ENCODE peak calls at places on chromosomes 13 and 19, in five cellular contexts. One of them, this sample, is unnamed.

GRCh38 chr13:87123987-87124784 is 547.0 kb upstream of the SLITRK5 start:
- DNase-seq in fibroblast of lung: peak; percentile 100
- DNase-seq in mammary epithelial cell: peak; percentile 98
- DNase-seq in mesendoderm: peak; percentile 94
- DNase-seq in neural progenitor cell: peak; percentile 59
- DNase-seq in this sample: no peak

GRCh38 chr13:76389321-76389720 is 496.9 kb downstream of the KCTD12 start:
- DNase-seq in fibroblast of lung: no peak
- DNase-seq in mammary epithelial cell: no peak
- DNase-seq in mesendoderm: no peak
- DNase-seq in neural progenitor cell: no peak
- DNase-seq in this sample: no peak

GRCh38 chr13:106468207-106468606 is 67.3 kb downstream of the EFNB2 start:
- DNase-seq in fibroblast of lung: no peak
- DNase-seq in mammary epithelial cell: no peak
- DNase-seq in mesendoderm: no peak
- DNase-seq in neural progenitor cell: no peak
- DNase-seq in this sample: no peak

GRCh38 chr19:1167687-1168561 is 6.1 kb downstream of the SBNO2 start:
- DNase-seq in fibroblast of lung: no peak
- DNase-seq in mammary epithelial cell: no peak
- DNase-seq in mesendoderm: no peak
- DNase-seq in neural progenitor cell: no peak
- DNase-seq in this sample: no peak

GRCh38 chr13:75864718-75865117 is 228.6 kb downstream of the LMO7 start:
- DNase-seq in fibroblast of lung: peak; percentile 91
- DNase-seq in mammary epithelial cell: peak; percentile 69
- DNase-seq in mesendoderm: no peak
- DNase-seq in neural progenitor cell: no peak
- DNase-seq in this sample: no peak

GRCh38 chr13:28047784-28048388 is 52.5 kb downstream of the FLT3 start:
- DNase-seq in fibroblast of lung: no peak
- DNase-seq in mammary epithelial cell: peak; percentile 34
- DNase-seq in mesendoderm: no peak
- DNase-seq in neural progenitor cell: no peak
- DNase-seq in this sample: peak; percentile 75

GRCh38 chr13:44575741-44576395 is at the start of gene TSC22D1:
- DNase-seq in fibroblast of lung: peak; percentile 56
- DNase-seq in mammary epithelial cell: peak; percentile 47
- DNase-seq in mesendoderm: peak; percentile 57
- DNase-seq in neural progenitor cell: peak; percentile 66
- DNase-seq in this sample: no peak

GRCh38 chr19:6235031-6235951 is 44.5 kb downstream of the MLLT1 start:
- DNase-seq in fibroblast of lung: no peak
- DNase-seq in mammary epithelial cell: no peak
- DNase-seq in mesendoderm: no peak
- DNase-seq in neural progenitor cell: no peak
- DNase-seq in this sample: no peak

GRCh38 chr13:59461411-59461810 is 702.3 kb downstream of the DIAPH3 start:
- DNase-seq in fibroblast of lung: no peak
- DNase-seq in mammary epithelial cell: no peak
- DNase-seq in mesendoderm: no peak
- DNase-seq in neural progenitor cell: no peak
- DNase-seq in this sample: no peak

GRCh38 chr13:34863360-34864135 is 78.5 kb upstream of the NBEA start:
- DNase-seq in fibroblast of lung: peak; percentile 74
- DNase-seq in mammary epithelial cell: peak; percentile 88
- DNase-seq in mesendoderm: peak; percentile 76
- DNase-seq in neural progenitor cell: no peak
- DNase-seq in this sample: no peak

GRCh38 chr13:77492982-77493381 is 42.5 kb upstream of the SCEL start:
- DNase-seq in fibroblast of lung: peak; percentile 42
- DNase-seq in mammary epithelial cell: peak; percentile 16
- DNase-seq in mesendoderm: peak; percentile 37
- DNase-seq in neural progenitor cell: no peak
- DNase-seq in this sample: peak; percentile 74

GRCh38 chr13:67123165-67123564 is 107.0 kb downstream of the PCDH9 start:
- DNase-seq in fibroblast of lung: no peak
- DNase-seq in mammary epithelial cell: no peak
- DNase-seq in mesendoderm: no peak
- DNase-seq in neural progenitor cell: no peak
- DNase-seq in this sample: no peak

GRCh38 chr19:58009666-58010301 is 7.2 kb upstream of the ZNF606 start:
- DNase-seq in fibroblast of lung: peak; percentile 88
- DNase-seq in mammary epithelial cell: peak; percentile 84
- DNase-seq in mesendoderm: peak; percentile 93
- DNase-seq in neural progenitor cell: peak; percentile 71
- DNase-seq in this sample: no peak

GRCh38 chr13:98834254-98834960 is 81.9 kb upstream of the SLC15A1 start:
- DNase-seq in fibroblast of lung: no peak
- DNase-seq in mammary epithelial cell: peak; percentile 62
- DNase-seq in mesendoderm: no peak
- DNase-seq in neural progenitor cell: peak; percentile 74
- DNase-seq in this sample: no peak

GRCh38 chr19:16115309-16116039 is 3.8 kb downstream of the RAB8A start:
- DNase-seq in fibroblast of lung: no peak
- DNase-seq in mammary epithelial cell: no peak
- DNase-seq in mesendoderm: no peak
- DNase-seq in neural progenitor cell: no peak
- DNase-seq in this sample: no peak

GRCh38 chr13:110650436-110650835 is 35.1 kb downstream of the NAXD start:
- DNase-seq in fibroblast of lung: no peak
- DNase-seq in mammary epithelial cell: no peak
- DNase-seq in mesendoderm: no peak
- DNase-seq in neural progenitor cell: no peak
- DNase-seq in this sample: no peak

GRCh38 chr19:11054200-11054599 is 35.1 kb upstream of the LDLR start:
- DNase-seq in fibroblast of lung: no peak
- DNase-seq in mammary epithelial cell: no peak
- DNase-seq in mesendoderm: no peak
- DNase-seq in neural progenitor cell: no peak
- DNase-seq in this sample: no peak

GRCh38 chr13:44311011-44311481 is 62.6 kb upstream of the SERP2 start:
- DNase-seq in fibroblast of lung: peak; percentile 52
- DNase-seq in mammary epithelial cell: peak; percentile 94
- DNase-seq in mesendoderm: no peak
- DNase-seq in neural progenitor cell: no peak
- DNase-seq in this sample: no peak

GRCh38 chr13:69619651-69620050 is 488.0 kb upstream of the ATXN8OS start:
- DNase-seq in fibroblast of lung: no peak
- DNase-seq in mammary epithelial cell: no peak
- DNase-seq in mesendoderm: peak; percentile 5
- DNase-seq in neural progenitor cell: no peak
- DNase-seq in this sample: no peak

GRCh38 chr13:98252931-98253470 is 75.9 kb upstream of the RNF113B start:
- DNase-seq in fibroblast of lung: peak; percentile 77
- DNase-seq in mammary epithelial cell: no peak
- DNase-seq in mesendoderm: peak; percentile 85
- DNase-seq in neural progenitor cell: no peak
- DNase-seq in this sample: no peak

GRCh38 chr13:106036870-106037269 is 498.6 kb downstream of the EFNB2 start:
- DNase-seq in fibroblast of lung: no peak
- DNase-seq in mammary epithelial cell: no peak
- DNase-seq in mesendoderm: peak; percentile 61
- DNase-seq in neural progenitor cell: peak; percentile 36
- DNase-seq in this sample: no peak

GRCh38 chr19:45115809-45116615 is 23.0 kb downstream of the PPP1R37 start:
- DNase-seq in fibroblast of lung: no peak
- DNase-seq in mammary epithelial cell: no peak
- DNase-seq in mesendoderm: no peak
- DNase-seq in neural progenitor cell: no peak
- DNase-seq in this sample: no peak

GRCh38 chr13:95956589-95957148 is 96.5 kb downstream of the UGGT2 start:
- DNase-seq in fibroblast of lung: peak; percentile 23
- DNase-seq in mammary epithelial cell: peak; percentile 47
- DNase-seq in mesendoderm: no peak
- DNase-seq in neural progenitor cell: no peak
- DNase-seq in this sample: no peak

GRCh38 chr13:94878721-94879120 is 166.4 kb upstream of the SOX21 start:
- DNase-seq in fibroblast of lung: no peak
- DNase-seq in mammary epithelial cell: no peak
- DNase-seq in mesendoderm: no peak
- DNase-seq in neural progenitor cell: no peak
- DNase-seq in this sample: no peak

GRCh38 chr19:31818740-31819228 is 469.5 kb upstream of the TSHZ3 start:
- DNase-seq in fibroblast of lung: peak; percentile 6
- DNase-seq in mammary epithelial cell: no peak
- DNase-seq in mesendoderm: peak; percentile 50
- DNase-seq in neural progenitor cell: no peak
- DNase-seq in this sample: no peak

GRCh38 chr19:51887522-51888498 is at the start of gene ZNF577:
- DNase-seq in fibroblast of lung: peak; percentile 96
- DNase-seq in mammary epithelial cell: peak; percentile 93
- DNase-seq in mesendoderm: peak; percentile 98
- DNase-seq in neural progenitor cell: peak; percentile 87
- DNase-seq in this sample: peak; percentile 39

GRCh38 chr13:37175996-37176395 is 70.5 kb upstream of the CSNK1A1L start:
- DNase-seq in fibroblast of lung: peak; percentile 94
- DNase-seq in mammary epithelial cell: peak; percentile 40
- DNase-seq in mesendoderm: peak; percentile 20
- DNase-seq in neural progenitor cell: no peak
- DNase-seq in this sample: no peak

GRCh38 chr13:62702502-62702901 is 1286.9 kb upstream of the PCDH20 start:
- DNase-seq in fibroblast of lung: no peak
- DNase-seq in mammary epithelial cell: no peak
- DNase-seq in mesendoderm: no peak
- DNase-seq in neural progenitor cell: no peak
- DNase-seq in this sample: no peak

GRCh38 chr13:29707876-29708543 is 112.5 kb upstream of the SLC7A1 start:
- DNase-seq in fibroblast of lung: peak; percentile 34
- DNase-seq in mammary epithelial cell: peak; percentile 52
- DNase-seq in mesendoderm: peak; percentile 84
- DNase-seq in neural progenitor cell: peak; percentile 74
- DNase-seq in this sample: peak; percentile 86

GRCh38 chr13:102769679-102770078 is 3.9 kb downstream of the TEX30 start:
- DNase-seq in fibroblast of lung: peak; percentile 57
- DNase-seq in mammary epithelial cell: peak; percentile 11
- DNase-seq in mesendoderm: no peak
- DNase-seq in neural progenitor cell: no peak
- DNase-seq in this sample: no peak

GRCh38 chr13:102771298-102772041 is 2.1 kb downstream of the TEX30 start:
- DNase-seq in fibroblast of lung: no peak
- DNase-seq in mammary epithelial cell: no peak
- DNase-seq in mesendoderm: no peak
- DNase-seq in neural progenitor cell: no peak
- DNase-seq in this sample: no peak

GRCh38 chr13:102768914-102769313 is 4.7 kb downstream of the TEX30 start:
- DNase-seq in fibroblast of lung: peak; percentile 46
- DNase-seq in mammary epithelial cell: no peak
- DNase-seq in mesendoderm: no peak
- DNase-seq in neural progenitor cell: no peak
- DNase-seq in this sample: no peak

GRCh38 chr13:102772042-102772425 is 1.6 kb downstream of the TEX30 start:
- DNase-seq in fibroblast of lung: no peak
- DNase-seq in mammary epithelial cell: no peak
- DNase-seq in mesendoderm: no peak
- DNase-seq in neural progenitor cell: no peak
- DNase-seq in this sample: no peak

GRCh38 chr13:102770435-102770834 is 3.2 kb downstream of the TEX30 start:
- DNase-seq in fibroblast of lung: no peak
- DNase-seq in mammary epithelial cell: no peak
- DNase-seq in mesendoderm: no peak
- DNase-seq in neural progenitor cell: no peak
- DNase-seq in this sample: no peak
- H3K4me2 ChIP-seq in fibroblast of lung: no peak overlapping the region
- H3K4me2 ChIP-seq in mammary epithelial cell: no peak overlapping the region
- H3K4me2 ChIP-seq in mesendoderm: no peak overlapping the region
- H3K4me2 ChIP-seq in neural progenitor cell: no peak overlapping the region
- H3K4me2 ChIP-seq in this sample: no peak overlapping the region

GRCh38 chr19:55832676-55833075 is 877 bp upstream of the NLRP11 start:
- DNase-seq in fibroblast of lung: no peak
- DNase-seq in mammary epithelial cell: no peak
- DNase-seq in mesendoderm: no peak
- DNase-seq in neural progenitor cell: no peak
- DNase-seq in this sample: no peak

GRCh38 chr19:55831846-55832245 is at the start of gene NLRP11:
- DNase-seq in fibroblast of lung: no peak
- DNase-seq in mammary epithelial cell: no peak
- DNase-seq in mesendoderm: no peak
- DNase-seq in neural progenitor cell: no peak
- DNase-seq in this sample: no peak

GRCh38 chr19:55838251-55838650 is 1.9 kb downstream of the NLRP4 start:
- DNase-seq in fibroblast of lung: no peak
- DNase-seq in mammary epithelial cell: no peak
- DNase-seq in mesendoderm: no peak
- DNase-seq in neural progenitor cell: no peak
- DNase-seq in this sample: no peak

GRCh38 chr19:55838906-55839305 is 2.6 kb downstream of the NLRP4 start:
- DNase-seq in fibroblast of lung: no peak
- DNase-seq in mammary epithelial cell: no peak
- DNase-seq in mesendoderm: no peak
- DNase-seq in neural progenitor cell: no peak
- DNase-seq in this sample: no peak

GRCh38 chr19:55836340-55836739 is at the start of gene NLRP4:
- DNase-seq in fibroblast of lung: no peak
- DNase-seq in mammary epithelial cell: no peak
- DNase-seq in mesendoderm: no peak
- DNase-seq in neural progenitor cell: no peak
- DNase-seq in this sample: no peak
- H3K4me2 ChIP-seq in fibroblast of lung: no peak within 1 kb of the TSS
- H3K4me2 ChIP-seq in mammary epithelial cell: no peak within 1 kb of the TSS
- H3K4me2 ChIP-seq in mesendoderm: no peak within 1 kb of the TSS
- H3K4me2 ChIP-seq in neural progenitor cell: no peak within 1 kb of the TSS
- H3K4me2 ChIP-seq in this sample: no peak within 1 kb of the TSS

GRCh38 chr13:32840840-32841713 is 175.1 kb upstream of the KL start:
- DNase-seq in fibroblast of lung: no peak
- DNase-seq in mammary epithelial cell: peak; percentile 6
- DNase-seq in mesendoderm: no peak
- DNase-seq in neural progenitor cell: no peak
- DNase-seq in this sample: no peak
- H3K4me2 ChIP-seq in fibroblast of lung: no peak overlapping the region
- H3K4me2 ChIP-seq in mammary epithelial cell: no peak overlapping the region
- H3K4me2 ChIP-seq in mesendoderm: no peak overlapping the region
- H3K4me2 ChIP-seq in neural progenitor cell: no peak overlapping the region
- H3K4me2 ChIP-seq in this sample: no peak overlapping the region

DNA sequence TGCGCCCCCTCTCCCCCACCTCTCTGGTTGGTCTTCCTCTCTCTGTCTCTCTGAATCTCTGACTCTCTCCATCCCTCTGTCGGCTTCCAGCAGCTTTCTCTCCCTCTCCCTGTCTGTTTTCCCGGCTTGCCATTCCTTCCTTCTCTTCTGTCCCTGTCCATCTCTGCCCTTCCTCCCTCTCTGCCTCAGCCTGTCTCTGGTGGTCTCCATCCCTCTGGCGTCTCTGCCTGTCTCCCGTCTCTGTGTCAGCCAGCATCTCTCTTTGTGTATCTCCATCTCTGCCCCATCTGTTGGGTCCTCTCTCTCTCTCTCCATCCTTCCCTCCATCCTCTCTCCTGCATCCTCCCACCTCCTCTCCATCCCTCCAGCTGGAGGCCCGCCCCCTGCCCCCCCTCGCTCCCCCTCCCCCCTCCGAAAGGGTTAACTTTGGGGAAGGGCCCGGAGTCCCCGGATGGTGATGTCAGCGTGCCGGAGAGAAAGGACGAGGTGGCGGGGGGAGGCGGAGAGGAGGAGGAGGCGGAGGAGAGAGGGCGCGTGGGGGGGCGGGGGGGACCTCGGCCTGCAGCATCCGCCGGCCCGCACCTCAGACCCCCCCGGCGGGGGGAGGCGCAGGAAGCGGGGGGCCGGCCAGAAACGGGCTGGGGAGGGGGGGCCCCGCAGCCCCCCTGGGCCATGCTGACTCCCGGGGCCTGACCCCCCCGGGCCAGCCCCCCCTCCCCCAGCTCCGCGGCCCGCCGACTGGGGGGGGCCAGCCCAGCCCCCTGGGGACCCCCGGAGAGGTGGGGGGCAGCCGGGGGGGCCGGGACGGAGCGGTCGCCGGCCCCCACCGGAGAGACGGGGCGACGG is at the start of gene BRSK1:
- DNase-seq in fibroblast of lung: peak; percentile 65
- DNase-seq in mammary epithelial cell: no peak
- DNase-seq in mesendoderm: peak; percentile 92
- DNase-seq in neural progenitor cell: peak; percentile 92
- DNase-seq in this sample: peak; percentile 87
- H3K4me2 ChIP-seq in fibroblast of lung: peak within 1 kb of the TSS; percentile 80
- H3K4me2 ChIP-seq in mammary epithelial cell: no peak within 1 kb of the TSS
- H3K4me2 ChIP-seq in mesendoderm: peak within 1 kb of the TSS; percentile 48
- H3K4me2 ChIP-seq in neural progenitor cell: peak within 1 kb of the TSS; percentile 87
- H3K4me2 ChIP-seq in this sample: peak within 1 kb of the TSS; percentile 58

This sample was measured in Karpas-422.